ENCODE peak calls at places on chromosome 3, in five cellular contexts. L, K, T, N and O are unnamed samples.

GRCh38 chr3:71579934-71580318 is 3.6 kb downstream of the FOXP1 start:
- DNase-seq in N (no peak), T (no peak), L (peak; percentile 10), K (peak; percentile 94), O (no peak)

GRCh38 chr3:11610044-11610671 is 33.6 kb downstream of the VGLL4 start:
- DNase-seq in L (no peak), K (peak; percentile 81), T (no peak), N (no peak), O (no peak)

GRCh38 chr3:175940243-175940642 is 1081.1 kb downstream of the NAALADL2 start:
- DNase-seq in K (no peak), T (no peak), N (no peak), L (no peak), O (no peak)

GRCh38 chr3:173889522-173890055 is 492.0 kb downstream of the NLGN1 start:
- DNase-seq in L (no peak), N (no peak), K (no peak), T (no peak), O (no peak)

GRCh38 chr3:125192190-125193035 is 20.1 kb downstream of the SLC12A8 start:
- DNase-seq in L (peak; percentile 27), T (no peak), K (no peak), N (peak; percentile 78), O (no peak)

GRCh38 chr3:165201964-165202363 is 5.8 kb upstream of the SLITRK3 start:
- DNase-seq in L (no peak), N (no peak), K (no peak), T (no peak), O (no peak)

GRCh38 chr3:53996153-53996861 is 104.6 kb upstream of the SELENOK start:
- DNase-seq in K (no peak), N (no peak), L (no peak), T (no peak), O (no peak)

GRCh38 chr3:124607163-124607562 is 123.1 kb upstream of the UMPS start:
- DNase-seq in K (peak; percentile 58), T (no peak), L (no peak), N (no peak), O (no peak)

GRCh38 chr3:122314467-122314866 is 10.6 kb upstream of the CSTA start:
- DNase-seq in K (no peak), N (no peak), T (no peak), L (no peak), O (no peak)

GRCh38 chr3:162743091-162743490 is 1246.5 kb downstream of the OTOL1 start:
- DNase-seq in K (no peak), N (no peak), L (no peak), T (no peak), O (no peak)

GRCh38 chr3:71495708-71496472 is 87.6 kb downstream of the FOXP1 start:
- DNase-seq in K (peak; percentile 5), N (no peak), T (no peak), L (peak; percentile 28), O (no peak)

GRCh38 chr3:69767571-69767970 is 28.3 kb downstream of the MITF start:
- DNase-seq in N (no peak), T (no peak), K (no peak), L (no peak), O (no peak)

GRCh38 chr3:143827425-143827824 is 20.8 kb downstream of the SLC9A9 start:
- DNase-seq in T (no peak), K (no peak), L (no peak), N (no peak), O (no peak)

GRCh38 chr3:151439652-151440125 is 21.2 kb downstream of the IGSF10 start:
- DNase-seq in L (peak; percentile 44), N (no peak), T (peak; percentile 53), K (peak; percentile 49), O (no peak)

GRCh38 chr3:37751967-37752660 is 109.6 kb upstream of the CTDSPL start:
- DNase-seq in N (no peak), T (no peak), L (no peak), K (no peak), O (no peak)

GRCh38 chr3:60307800-60308199 is 943.5 kb downstream of the FHIT start:
- DNase-seq in L (peak; percentile 17), K (no peak), N (no peak), T (no peak), O (no peak)

GRCh38 chr3:168531116-168531515 is 435.4 kb upstream of the GOLIM4 start:
- DNase-seq in T (no peak), K (no peak), N (no peak), L (no peak), O (no peak)

GRCh38 chr3:32934150-32934742 is 17.2 kb upstream of the CCR4 start:
- DNase-seq in L (no peak), K (no peak), N (no peak), T (peak; percentile 12), O (no peak)

GRCh38 chr3:53850895-53851294 is 4.5 kb downstream of the IL17RB start:
- DNase-seq in L (no peak), K (no peak), T (no peak), N (no peak), O (no peak)

GRCh38 chr3:13811614-13812013 is 68.3 kb downstream of the WNT7A start:
- DNase-seq in K (no peak), L (no peak), N (no peak), T (no peak), O (no peak)

GRCh38 chr3:195188530-195188917 is 82.4 kb downstream of the XXYLT1 start:
- DNase-seq in T (no peak), K (no peak), L (no peak), N (no peak), O (no peak)

GRCh38 chr3:54970895-54971294 is 43.0 kb upstream of the LRTM1 start:
- DNase-seq in L (no peak), K (no peak), N (no peak), T (no peak), O (no peak)

GRCh38 chr3:129195731-129196256 is 12.1 kb upstream of the CNBP start:
- DNase-seq in L (peak; percentile 52), K (peak; percentile 16), N (no peak), T (no peak), O (no peak)

GRCh38 chr3:72237679-72238320 is 452.9 kb upstream of the PROK2 start:
- DNase-seq in T (no peak), K (no peak), N (no peak), L (no peak), O (no peak)

GRCh38 chr3:48656841-48657281 is 5.8 kb downstream of the CELSR3 start:
- DNase-seq in L (no peak), N (no peak), T (no peak), K (no peak), O (no peak)

GRCh38 chr3:156388469-156389150 is 166.3 kb downstream of the SSR3 start:
- DNase-seq in K (no peak), L (no peak), T (no peak), N (no peak), O (no peak)

GRCh38 chr3:142270407-142270806 is 45.0 kb upstream of the GK5 start:
- DNase-seq in T (no peak), L (no peak), N (no peak), K (no peak), O (no peak)

GRCh38 chr3:115169808-115170207 is 22.7 kb upstream of the ZBTB20 start:
- DNase-seq in L (no peak), T (no peak), N (no peak), K (no peak), O (no peak)

GRCh38 chr3:108124337-108125150 is 33.7 kb upstream of the CD47 start:
- DNase-seq in K (no peak), L (peak; percentile 25), T (no peak), N (peak; percentile 96), O (no peak)

GRCh38 chr3:62761711-62762110 is 113.5 kb downstream of the CADPS start:
- DNase-seq in N (no peak), L (no peak), T (no peak), K (no peak), O (no peak)
- TF ChIP-seq SRF in N (no peak), L (no peak), T (no peak), K (no peak), O (no peak)

DNA sequence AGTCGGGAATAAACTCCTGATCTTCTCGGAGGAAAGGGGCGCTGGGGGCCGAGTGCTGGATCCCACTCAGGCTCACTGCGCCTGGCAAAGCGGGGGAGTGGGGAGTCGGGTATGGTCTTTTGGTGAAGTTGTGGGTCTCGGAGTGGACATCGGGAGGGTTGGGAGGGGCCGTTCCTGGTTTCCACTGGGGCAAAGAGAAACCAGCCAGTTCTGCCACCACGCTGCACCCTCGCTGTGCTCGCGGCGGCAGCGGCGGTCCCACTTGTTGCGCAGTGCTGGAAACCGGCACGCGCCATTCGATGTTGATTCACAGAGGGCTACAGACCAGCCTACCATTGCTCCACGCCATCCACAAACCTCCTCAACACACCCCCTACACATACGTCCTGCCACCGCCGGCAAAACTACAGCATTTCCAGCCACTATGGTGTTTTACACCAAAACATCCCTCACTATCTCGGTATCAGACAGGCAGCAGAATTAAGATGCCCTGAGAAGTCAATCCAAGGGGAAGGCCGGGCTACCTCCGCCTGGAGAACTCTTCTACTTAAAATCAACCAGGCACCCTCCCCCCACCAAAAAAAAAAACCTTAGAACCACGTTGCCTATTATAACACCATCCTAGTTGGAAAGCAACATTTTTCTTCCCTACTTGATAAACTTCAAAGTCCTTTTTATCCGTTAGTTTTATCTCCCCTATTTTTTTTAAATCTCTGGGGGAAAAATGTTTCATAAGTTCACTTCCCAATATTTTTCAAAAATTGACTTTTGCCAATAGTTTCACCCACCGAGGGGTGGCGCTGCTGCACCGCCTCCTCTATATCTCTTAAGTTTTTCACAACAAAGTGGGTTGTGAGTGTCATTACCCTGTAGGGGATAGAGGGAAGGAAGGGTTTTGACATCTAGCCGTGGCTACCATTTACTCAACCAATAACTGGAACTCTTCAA is 3.6 kb downstream of the BCL6 start:
- DNase-seq in K (peak; percentile 76), N (no peak), L (peak; percentile 71), T (peak; percentile 65), O (peak; percentile 67)
- TF ChIP-seq SRF in K (no peak), N (no peak), L (no peak), T (no peak), O (no peak)

DNA sequence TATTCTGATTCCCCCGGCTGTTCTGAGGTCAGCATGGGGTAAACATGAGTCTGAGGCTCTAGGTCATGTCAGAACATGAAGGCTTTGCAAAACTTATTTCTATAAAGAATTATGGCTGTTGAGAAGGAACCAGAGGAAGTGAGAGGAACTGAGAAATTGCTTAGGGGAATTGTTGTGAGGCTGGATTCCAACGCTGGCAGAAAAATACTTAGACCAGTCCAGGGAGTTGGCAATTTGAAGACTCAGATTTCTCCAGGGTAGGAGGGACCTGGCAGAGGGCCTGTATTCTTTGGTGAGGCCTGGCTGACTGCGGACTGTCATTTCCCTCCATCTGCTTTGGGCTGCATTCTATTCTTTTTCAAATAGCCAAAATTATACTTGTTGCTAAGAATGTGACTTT is 155.5 kb downstream of the PLD1 start:
- DNase-seq in K (no peak), T (no peak), N (no peak), L (no peak), O (no peak)
- TF ChIP-seq SRF in K (no peak), T (no peak), N (no peak), L (no peak), O (no peak)

DNA sequence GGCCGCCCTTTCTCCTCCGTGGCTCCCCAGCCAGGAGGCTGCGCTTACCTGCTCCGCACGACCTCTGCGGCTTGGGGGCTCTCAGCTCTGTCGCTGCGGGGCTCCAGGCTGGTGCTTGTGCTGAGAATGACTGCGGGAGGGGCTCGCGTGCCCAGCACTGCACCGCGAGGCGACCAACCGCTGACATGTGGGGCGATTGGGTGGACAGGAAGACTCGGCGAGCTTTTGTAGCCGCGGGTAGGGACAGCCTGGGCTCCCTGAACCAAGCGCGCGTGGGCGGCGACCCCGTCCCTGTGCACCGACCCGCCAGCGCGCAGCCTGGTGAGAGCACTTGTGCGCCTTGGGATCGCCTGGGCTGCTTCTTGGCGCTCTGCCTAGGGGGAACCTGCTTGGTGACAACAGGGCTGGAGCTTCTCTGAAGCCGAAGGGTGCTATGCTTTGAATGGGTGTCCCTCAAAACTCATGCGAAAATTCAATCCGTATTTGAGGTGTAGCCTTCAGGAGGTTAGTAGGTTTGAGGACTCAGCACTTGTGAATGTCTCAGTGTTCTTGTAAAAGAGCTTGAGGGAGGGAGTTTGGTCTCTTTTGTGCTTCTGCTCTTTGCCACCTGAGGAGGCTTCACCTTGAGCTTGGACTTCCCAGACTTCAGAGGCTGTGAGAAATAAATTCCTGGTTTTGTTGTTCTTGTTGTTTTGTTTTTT is 50.4 kb downstream of the IL12A start:
- DNase-seq in K (no peak), T (no peak), L (no peak), N (no peak), O (peak; percentile 5)
- TF ChIP-seq SRF in K (no peak), T (no peak), L (no peak), N (no peak), O (no peak)